ENCODE peak calls at places on chromosomes 13 and 19, in nine cellular contexts. One of them, this sample, is unnamed.

GRCh38 chr13:52833261-52833660 is 15.2 kb downstream of the PCDH8 start:
- DNase-seq in prostate gland: no peak
- DNase-seq in effector memory CD4-positive, alpha-beta T cell: no peak
- DNase-seq in ovary: no peak
- DNase-seq in IMR-90: no peak
- DNase-seq in thyroid gland: no peak
- DNase-seq in right lobe of liver: no peak
- DNase-seq in upper lobe of left lung: no peak
- DNase-seq in cardiac muscle cell: no peak
- DNase-seq in this sample: no peak

GRCh38 chr19:50309396-50310125 is 19.6 kb downstream of the KCNC3 start:
- DNase-seq in prostate gland: no peak
- DNase-seq in effector memory CD4-positive, alpha-beta T cell: no peak
- DNase-seq in ovary: no peak
- DNase-seq in IMR-90: no peak
- DNase-seq in thyroid gland: no peak
- DNase-seq in right lobe of liver: no peak
- DNase-seq in upper lobe of left lung: no peak
- DNase-seq in cardiac muscle cell: no peak
- DNase-seq in this sample: no peak

GRCh38 chr19:3771033-3771905 is 759 bp downstream of the RAX2 start:
- DNase-seq in prostate gland: no peak
- DNase-seq in effector memory CD4-positive, alpha-beta T cell: no peak
- DNase-seq in ovary: no peak
- DNase-seq in IMR-90: no peak
- DNase-seq in thyroid gland: no peak
- DNase-seq in right lobe of liver: no peak
- DNase-seq in upper lobe of left lung: peak; percentile 72
- DNase-seq in cardiac muscle cell: no peak
- DNase-seq in this sample: no peak

GRCh38 chr13:110044521-110045200 is 258.3 kb upstream of the IRS2 start:
- DNase-seq in prostate gland: no peak
- DNase-seq in effector memory CD4-positive, alpha-beta T cell: no peak
- DNase-seq in ovary: no peak
- DNase-seq in IMR-90: peak; percentile 16
- DNase-seq in thyroid gland: no peak
- DNase-seq in right lobe of liver: no peak
- DNase-seq in upper lobe of left lung: no peak
- DNase-seq in cardiac muscle cell: peak; percentile 47
- DNase-seq in this sample: no peak

GRCh38 chr13:91247768-91248167 is 99.7 kb upstream of the MIR17HG start:
- DNase-seq in prostate gland: no peak
- DNase-seq in effector memory CD4-positive, alpha-beta T cell: no peak
- DNase-seq in ovary: no peak
- DNase-seq in IMR-90: no peak
- DNase-seq in thyroid gland: no peak
- DNase-seq in right lobe of liver: no peak
- DNase-seq in upper lobe of left lung: no peak
- DNase-seq in cardiac muscle cell: peak; percentile 5
- DNase-seq in this sample: no peak

GRCh38 chr19:49818691-49819331 is 722 bp downstream of the MED25 start:
- DNase-seq in prostate gland: no peak
- DNase-seq in effector memory CD4-positive, alpha-beta T cell: no peak
- DNase-seq in ovary: no peak
- DNase-seq in IMR-90: no peak
- DNase-seq in thyroid gland: peak; percentile 18
- DNase-seq in right lobe of liver: no peak
- DNase-seq in upper lobe of left lung: no peak
- DNase-seq in cardiac muscle cell: no peak
- DNase-seq in this sample: no peak

GRCh38 chr13:50693755-50694154 is 149.7 kb downstream of the DLEU7 start:
- DNase-seq in prostate gland: no peak
- DNase-seq in effector memory CD4-positive, alpha-beta T cell: no peak
- DNase-seq in ovary: no peak
- DNase-seq in IMR-90: no peak
- DNase-seq in thyroid gland: peak; percentile 66
- DNase-seq in right lobe of liver: no peak
- DNase-seq in upper lobe of left lung: no peak
- DNase-seq in cardiac muscle cell: peak; percentile 73
- DNase-seq in this sample: no peak

GRCh38 chr13:111031531-111031961 is 83.6 kb upstream of the ARHGEF7 start:
- DNase-seq in prostate gland: no peak
- DNase-seq in effector memory CD4-positive, alpha-beta T cell: no peak
- DNase-seq in ovary: no peak
- DNase-seq in IMR-90: peak; percentile 58
- DNase-seq in thyroid gland: no peak
- DNase-seq in right lobe of liver: no peak
- DNase-seq in upper lobe of left lung: no peak
- DNase-seq in cardiac muscle cell: peak; percentile 47
- DNase-seq in this sample: no peak

GRCh38 chr13:98961204-98962105 is 16.4 kb downstream of the DOCK9 start:
- DNase-seq in prostate gland: no peak
- DNase-seq in effector memory CD4-positive, alpha-beta T cell: no peak
- DNase-seq in ovary: no peak
- DNase-seq in IMR-90: no peak
- DNase-seq in thyroid gland: no peak
- DNase-seq in right lobe of liver: no peak
- DNase-seq in upper lobe of left lung: no peak
- DNase-seq in cardiac muscle cell: no peak
- DNase-seq in this sample: no peak

GRCh38 chr13:76519685-76520084 is 366.5 kb downstream of the KCTD12 start:
- DNase-seq in prostate gland: no peak
- DNase-seq in effector memory CD4-positive, alpha-beta T cell: no peak
- DNase-seq in ovary: no peak
- DNase-seq in IMR-90: no peak
- DNase-seq in thyroid gland: no peak
- DNase-seq in right lobe of liver: no peak
- DNase-seq in upper lobe of left lung: no peak
- DNase-seq in cardiac muscle cell: no peak
- DNase-seq in this sample: no peak

GRCh38 chr19:34639491-34640085 is 37.4 kb downstream of the SCGB2B2 start:
- DNase-seq in prostate gland: peak; percentile 46
- DNase-seq in effector memory CD4-positive, alpha-beta T cell: peak; percentile 34
- DNase-seq in ovary: no peak
- DNase-seq in IMR-90: peak; percentile 72
- DNase-seq in thyroid gland: peak; percentile 34
- DNase-seq in right lobe of liver: no peak
- DNase-seq in upper lobe of left lung: no peak
- DNase-seq in cardiac muscle cell: peak; percentile 79
- DNase-seq in this sample: peak; percentile 27

GRCh38 chr19:409006-409514 is at the start of gene C2CD4C:
- DNase-seq in prostate gland: no peak
- DNase-seq in effector memory CD4-positive, alpha-beta T cell: no peak
- DNase-seq in ovary: peak; percentile 43
- DNase-seq in IMR-90: no peak
- DNase-seq in thyroid gland: peak; percentile 21
- DNase-seq in right lobe of liver: peak; percentile 43
- DNase-seq in upper lobe of left lung: peak; percentile 91
- DNase-seq in cardiac muscle cell: peak; percentile 17
- DNase-seq in this sample: no peak

DNA sequence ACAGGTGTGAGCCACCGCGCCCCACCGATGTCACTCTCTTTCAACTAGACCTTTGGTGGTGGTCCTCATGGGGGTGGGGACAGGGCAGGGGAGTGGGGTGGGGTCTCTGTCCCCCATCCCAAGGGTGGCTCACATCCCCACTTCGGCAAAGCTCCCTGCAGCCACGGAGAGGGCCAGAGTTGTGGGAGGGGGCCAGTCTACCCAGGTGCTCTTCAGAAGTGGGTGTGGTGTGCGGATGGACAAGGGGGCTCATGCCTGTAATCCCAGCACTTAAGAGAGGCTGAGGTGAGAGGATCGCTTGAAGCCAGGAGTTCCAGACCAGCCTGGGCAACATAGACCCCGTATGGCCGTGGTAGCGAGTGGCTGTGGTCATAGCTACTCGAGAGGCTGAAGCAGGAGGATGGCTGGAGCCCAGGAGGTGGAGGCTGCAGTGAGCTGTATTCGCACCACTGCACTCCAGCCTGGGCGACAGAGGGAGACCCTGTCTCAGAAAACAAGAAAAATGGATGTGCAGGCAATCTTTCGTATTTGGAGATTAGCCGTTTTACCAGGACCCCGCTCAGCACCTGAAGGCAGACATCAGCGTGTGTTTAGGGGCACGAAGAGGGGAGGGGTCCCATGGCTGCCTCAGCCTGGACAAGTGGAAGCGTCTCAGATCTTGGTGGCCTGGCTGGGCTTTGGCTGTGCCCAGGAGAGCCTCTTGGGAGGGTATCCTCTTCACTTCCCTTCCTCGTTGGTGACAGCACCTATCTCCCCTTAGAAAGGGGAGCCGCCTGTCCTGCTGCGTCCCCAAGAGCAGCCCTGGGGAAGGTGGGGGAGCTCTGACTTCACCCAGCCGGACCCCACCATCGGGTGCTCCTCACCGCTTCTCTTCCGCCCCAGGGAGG is 863 bp downstream of the TGFBR3L start:
- DNase-seq in prostate gland: no peak
- DNase-seq in effector memory CD4-positive, alpha-beta T cell: no peak
- DNase-seq in ovary: peak; percentile 40
- DNase-seq in IMR-90: no peak
- DNase-seq in thyroid gland: no peak
- DNase-seq in right lobe of liver: no peak
- DNase-seq in upper lobe of left lung: peak; percentile 15
- DNase-seq in cardiac muscle cell: no peak
- DNase-seq in this sample: no peak
- H3K4me3 ChIP-seq in prostate gland: peak overlapping the region; percentile 17
- H3K4me3 ChIP-seq in effector memory CD4-positive, alpha-beta T cell: peak overlapping the region; percentile 50
- H3K4me3 ChIP-seq in ovary: no peak overlapping the region
- H3K4me3 ChIP-seq in IMR-90: peak overlapping the region; percentile 44
- H3K4me3 ChIP-seq in thyroid gland: no peak overlapping the region
- H3K4me3 ChIP-seq in right lobe of liver: no peak overlapping the region
- H3K4me3 ChIP-seq in upper lobe of left lung: peak overlapping the region; percentile 38
- H3K4me3 ChIP-seq in cardiac muscle cell: peak overlapping the region; percentile 29
- H3K4me3 ChIP-seq in this sample: no peak overlapping the region

GRCh38 chr13:27852491-27852890 is 60.2 kb downstream of the GSX1 start:
- DNase-seq in prostate gland: no peak
- DNase-seq in effector memory CD4-positive, alpha-beta T cell: no peak
- DNase-seq in ovary: no peak
- DNase-seq in IMR-90: no peak
- DNase-seq in thyroid gland: no peak
- DNase-seq in right lobe of liver: no peak
- DNase-seq in upper lobe of left lung: no peak
- DNase-seq in cardiac muscle cell: no peak
- DNase-seq in this sample: no peak
- H3K27me3 ChIP-seq in prostate gland: peaks cover 10% of the 10 kb centered on the region
- H3K27me3 ChIP-seq in effector memory CD4-positive, alpha-beta T cell: peaks cover 6% of the 10 kb centered on the region
- H3K27me3 ChIP-seq in ovary: no peaks in the 10 kb centered on the region
- H3K27me3 ChIP-seq in IMR-90: peaks cover 6% of the 10 kb centered on the region
- H3K27me3 ChIP-seq in thyroid gland: no peaks in the 10 kb centered on the region
- H3K27me3 ChIP-seq in right lobe of liver: no peaks in the 10 kb centered on the region
- H3K27me3 ChIP-seq in upper lobe of left lung: no peaks in the 10 kb centered on the region
- H3K27me3 ChIP-seq in cardiac muscle cell: peaks cover 71% of the 10 kb centered on the region
- H3K27me3 ChIP-seq in this sample: no peaks in the 10 kb centered on the region

DNA sequence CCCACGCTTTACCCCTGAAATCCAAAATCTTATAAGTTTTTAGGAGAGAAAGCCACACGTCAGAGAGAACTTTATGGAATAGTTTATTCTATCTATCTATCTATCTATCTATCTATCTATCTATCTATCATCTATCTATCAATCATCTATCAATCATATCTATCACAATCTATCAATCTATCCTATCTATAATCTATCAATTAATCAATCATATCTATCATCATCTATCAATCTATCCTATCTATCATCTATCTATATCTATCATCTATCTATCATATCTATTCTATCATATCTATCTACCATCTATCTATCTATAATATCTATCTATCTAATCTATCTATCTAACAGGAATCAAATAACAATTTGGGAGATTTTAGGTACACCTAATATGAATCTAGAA is 115.1 kb downstream of the FGF9 start:
- DNase-seq in prostate gland: no peak
- DNase-seq in effector memory CD4-positive, alpha-beta T cell: no peak
- DNase-seq in ovary: no peak
- DNase-seq in IMR-90: no peak
- DNase-seq in thyroid gland: no peak
- DNase-seq in right lobe of liver: no peak
- DNase-seq in upper lobe of left lung: no peak
- DNase-seq in cardiac muscle cell: no peak
- DNase-seq in this sample: no peak
- H3K27ac ChIP-seq in prostate gland: no peak overlapping the region
- H3K27ac ChIP-seq in effector memory CD4-positive, alpha-beta T cell: no peak overlapping the region
- H3K27ac ChIP-seq in ovary: no peak overlapping the region
- H3K27ac ChIP-seq in IMR-90: no peak overlapping the region
- H3K27ac ChIP-seq in thyroid gland: no peak overlapping the region
- H3K27ac ChIP-seq in right lobe of liver: no peak overlapping the region
- H3K27ac ChIP-seq in upper lobe of left lung: no peak overlapping the region
- H3K27ac ChIP-seq in cardiac muscle cell: no peak overlapping the region
- H3K27ac ChIP-seq in this sample: no peak overlapping the region

DNA sequence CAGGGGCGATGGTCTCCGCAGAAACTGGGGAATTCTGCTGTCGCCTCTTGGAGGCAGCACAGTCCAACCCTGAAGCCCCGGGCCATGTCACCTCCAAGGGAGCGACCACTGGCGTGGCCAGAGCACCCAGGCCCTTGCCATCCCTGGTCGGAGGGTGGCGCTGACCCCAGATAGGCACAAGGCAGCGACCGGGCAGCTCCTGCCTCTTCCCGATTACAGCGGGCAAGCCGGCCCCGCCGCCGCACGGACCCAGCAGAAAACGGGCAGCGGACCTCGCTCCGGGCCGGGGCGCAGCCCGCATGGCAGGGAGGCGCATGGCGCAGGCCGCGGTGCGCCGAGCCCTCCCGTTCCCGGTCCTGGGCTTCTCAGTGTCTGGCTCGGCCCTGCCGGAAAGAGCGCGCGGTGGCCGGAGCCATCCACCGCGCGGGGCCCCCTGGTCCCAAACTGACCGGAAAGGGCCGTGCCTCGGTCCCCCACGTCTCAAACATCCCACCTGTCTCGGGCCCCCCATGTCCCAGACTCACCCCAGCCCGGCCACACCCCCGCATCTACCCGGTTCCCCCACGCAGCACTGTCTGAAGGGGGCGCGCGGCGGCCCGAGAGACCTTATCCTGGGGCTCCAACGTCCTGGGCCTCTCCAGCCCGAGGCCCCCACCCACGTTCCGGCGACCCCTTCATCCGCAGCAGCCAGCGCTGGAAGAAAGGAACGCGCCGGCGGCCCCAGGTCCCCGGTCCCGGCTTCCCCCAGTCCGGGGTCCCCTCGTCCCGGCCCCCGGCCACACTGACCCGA is 725 bp downstream of the CERS1 start:
- DNase-seq in prostate gland: no peak
- DNase-seq in effector memory CD4-positive, alpha-beta T cell: no peak
- DNase-seq in ovary: no peak
- DNase-seq in IMR-90: no peak
- DNase-seq in thyroid gland: peak; percentile 63
- DNase-seq in right lobe of liver: peak; percentile 60
- DNase-seq in upper lobe of left lung: peak; percentile 85
- DNase-seq in cardiac muscle cell: peak; percentile 24
- DNase-seq in this sample: no peak
- H3K4me3 ChIP-seq in prostate gland: peak overlapping the region; percentile 8
- H3K4me3 ChIP-seq in effector memory CD4-positive, alpha-beta T cell: no peak overlapping the region
- H3K4me3 ChIP-seq in ovary: peak overlapping the region; percentile 30
- H3K4me3 ChIP-seq in IMR-90: peak overlapping the region; percentile 47
- H3K4me3 ChIP-seq in thyroid gland: peak overlapping the region; percentile 20
- H3K4me3 ChIP-seq in right lobe of liver: peak overlapping the region; percentile 24
- H3K4me3 ChIP-seq in upper lobe of left lung: peak overlapping the region; percentile 36
- H3K4me3 ChIP-seq in cardiac muscle cell: peak overlapping the region; percentile 84
- H3K4me3 ChIP-seq in this sample: peak overlapping the region; percentile 67